ENCODE peak calls at places on chromosomes 11 and 22, in ten cellular contexts. One of them, this sample, is unnamed. For H3K79me2, the result is how much of the 10 kb centered on the place peaks cover.

GRCh38 chr11:63920870-63921417 is 4.0 kb upstream of the RCOR2 start:
- DNase-seq in K562: peak
- DNase-seq in astrocyte: no peak
- DNase-seq in GM23338: peak
- DNase-seq in neural progenitor cell: peak
- DNase-seq in keratinocyte: no peak
- DNase-seq in HCT116: no peak
- DNase-seq in GM12878: no peak
- DNase-seq in mammary epithelial cell: no peak
- DNase-seq in fibroblast of lung: no peak
- DNase-seq in this sample: peak

GRCh38 chr11:86728562-86728961 is 56.1 kb upstream of the ME3 start:
- DNase-seq in K562: no peak
- DNase-seq in astrocyte: no peak
- DNase-seq in GM23338: no peak
- DNase-seq in neural progenitor cell: no peak
- DNase-seq in keratinocyte: no peak
- DNase-seq in HCT116: no peak
- DNase-seq in GM12878: no peak
- DNase-seq in mammary epithelial cell: no peak
- DNase-seq in fibroblast of lung: no peak
- DNase-seq in this sample: no peak

GRCh38 chr22:19802881-19803735 is 42.5 kb downstream of the TBX1 start:
- DNase-seq in K562: no peak
- DNase-seq in astrocyte: no peak
- DNase-seq in GM23338: no peak
- DNase-seq in neural progenitor cell: no peak
- DNase-seq in keratinocyte: no peak
- DNase-seq in HCT116: no peak
- DNase-seq in GM12878: no peak
- DNase-seq in mammary epithelial cell: no peak
- DNase-seq in fibroblast of lung: no peak
- DNase-seq in this sample: no peak

GRCh38 chr11:85310479-85310878 is 316.7 kb downstream of the DLG2 start:
- DNase-seq in K562: no peak
- DNase-seq in astrocyte: no peak
- DNase-seq in GM23338: no peak
- DNase-seq in neural progenitor cell: no peak
- DNase-seq in keratinocyte: no peak
- DNase-seq in HCT116: no peak
- DNase-seq in GM12878: no peak
- DNase-seq in mammary epithelial cell: no peak
- DNase-seq in fibroblast of lung: no peak
- DNase-seq in this sample: no peak

GRCh38 chr22:46038516-46039430 is 61.8 kb upstream of the WNT7B start:
- DNase-seq in K562: no peak
- DNase-seq in astrocyte: no peak
- DNase-seq in GM23338: no peak
- DNase-seq in neural progenitor cell: no peak
- DNase-seq in keratinocyte: no peak
- DNase-seq in HCT116: no peak
- DNase-seq in GM12878: no peak
- DNase-seq in mammary epithelial cell: no peak
- DNase-seq in fibroblast of lung: no peak
- DNase-seq in this sample: no peak

GRCh38 chr11:76208829-76209670 is 2.7 kb upstream of the WNT11 start:
- DNase-seq in K562: no peak
- DNase-seq in astrocyte: no peak
- DNase-seq in GM23338: peak
- DNase-seq in neural progenitor cell: peak
- DNase-seq in keratinocyte: peak
- DNase-seq in HCT116: no peak
- DNase-seq in GM12878: no peak
- DNase-seq in mammary epithelial cell: peak
- DNase-seq in fibroblast of lung: peak
- DNase-seq in this sample: peak

GRCh38 chr11:4050137-4050536 is 44.5 kb upstream of the RRM1 start:
- DNase-seq in K562: no peak
- DNase-seq in astrocyte: no peak
- DNase-seq in GM23338: no peak
- DNase-seq in neural progenitor cell: no peak
- DNase-seq in keratinocyte: no peak
- DNase-seq in HCT116: no peak
- DNase-seq in GM12878: no peak
- DNase-seq in mammary epithelial cell: no peak
- DNase-seq in fibroblast of lung: no peak
- DNase-seq in this sample: no peak

GRCh38 chr11:65885808-65886536 is 2.3 kb downstream of the FIBP start:
- DNase-seq in K562: no peak
- DNase-seq in astrocyte: no peak
- DNase-seq in GM23338: no peak
- DNase-seq in neural progenitor cell: no peak
- DNase-seq in keratinocyte: no peak
- DNase-seq in HCT116: no peak
- DNase-seq in GM12878: no peak
- DNase-seq in mammary epithelial cell: no peak
- DNase-seq in fibroblast of lung: no peak
- DNase-seq in this sample: no peak

GRCh38 chr11:121482231-121483129 is 29.7 kb upstream of the SORL1-AS1 start:
- DNase-seq in K562: no peak
- DNase-seq in astrocyte: no peak
- DNase-seq in GM23338: no peak
- DNase-seq in neural progenitor cell: no peak
- DNase-seq in keratinocyte: no peak
- DNase-seq in HCT116: no peak
- DNase-seq in GM12878: peak
- DNase-seq in mammary epithelial cell: no peak
- DNase-seq in fibroblast of lung: no peak
- DNase-seq in this sample: peak

GRCh38 chr11:9823887-9824385 is 160.1 kb downstream of the SWAP70 start:
- DNase-seq in K562: no peak
- DNase-seq in astrocyte: no peak
- DNase-seq in GM23338: no peak
- DNase-seq in neural progenitor cell: no peak
- DNase-seq in keratinocyte: no peak
- DNase-seq in HCT116: no peak
- DNase-seq in GM12878: no peak
- DNase-seq in mammary epithelial cell: peak
- DNase-seq in fibroblast of lung: peak
- DNase-seq in this sample: no peak

GRCh38 chr22:46315976-46316375 is 19.3 kb downstream of the GTSE1 start:
- DNase-seq in K562: no peak
- DNase-seq in astrocyte: no peak
- DNase-seq in GM23338: no peak
- DNase-seq in neural progenitor cell: no peak
- DNase-seq in keratinocyte: no peak
- DNase-seq in HCT116: no peak
- DNase-seq in GM12878: no peak
- DNase-seq in mammary epithelial cell: no peak
- DNase-seq in fibroblast of lung: no peak
- DNase-seq in this sample: no peak

GRCh38 chr11:10543782-10544181 is 2.8 kb upstream of the RNF141 start:
- DNase-seq in K562: no peak
- DNase-seq in astrocyte: no peak
- DNase-seq in GM23338: no peak
- DNase-seq in neural progenitor cell: no peak
- DNase-seq in keratinocyte: no peak
- DNase-seq in HCT116: no peak
- DNase-seq in GM12878: no peak
- DNase-seq in mammary epithelial cell: no peak
- DNase-seq in fibroblast of lung: no peak
- DNase-seq in this sample: no peak

GRCh38 chr22:43267332-43267731 is 75.8 kb downstream of the SCUBE1 start:
- DNase-seq in K562: no peak
- DNase-seq in astrocyte: no peak
- DNase-seq in GM23338: no peak
- DNase-seq in neural progenitor cell: no peak
- DNase-seq in keratinocyte: no peak
- DNase-seq in HCT116: no peak
- DNase-seq in GM12878: no peak
- DNase-seq in mammary epithelial cell: no peak
- DNase-seq in fibroblast of lung: no peak
- DNase-seq in this sample: no peak

DNA sequence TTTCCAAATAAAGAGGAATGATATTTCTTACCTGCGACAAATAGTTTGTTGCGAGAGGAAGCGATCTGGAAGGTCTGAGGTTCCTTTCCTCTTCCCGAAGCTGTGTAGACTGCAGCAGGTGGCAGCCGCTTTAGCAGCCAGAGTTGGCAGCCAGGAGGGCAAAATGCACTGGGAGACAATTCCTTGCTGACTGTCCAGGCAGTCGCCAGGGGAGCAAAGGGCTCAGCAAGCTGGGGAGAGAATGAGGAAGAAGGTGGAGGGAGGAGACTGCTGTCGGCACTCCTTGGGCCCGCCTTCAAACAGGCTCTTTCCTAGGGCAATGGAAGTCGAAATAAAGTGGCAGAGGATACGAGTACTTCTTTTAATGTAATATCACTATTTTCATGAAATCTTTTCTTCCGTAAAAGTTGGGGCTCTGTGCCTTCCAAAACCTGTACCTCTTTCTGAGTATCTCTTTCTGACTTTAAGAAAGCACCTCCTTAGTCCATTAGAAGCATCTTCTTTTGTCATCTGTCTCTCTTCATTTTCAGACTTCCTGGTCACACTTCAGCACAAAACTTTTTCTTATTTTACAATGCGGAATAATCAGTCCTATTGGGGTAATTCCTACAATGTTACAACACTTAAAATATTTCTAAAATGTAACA is at the start of gene IL18:
- DNase-seq in K562: peak
- DNase-seq in astrocyte: no peak
- DNase-seq in GM23338: peak
- DNase-seq in neural progenitor cell: peak
- DNase-seq in keratinocyte: no peak
- DNase-seq in HCT116: peak
- DNase-seq in GM12878: no peak
- DNase-seq in mammary epithelial cell: no peak
- DNase-seq in fibroblast of lung: peak
- DNase-seq in this sample: no peak
- H3K4me2 ChIP-seq in K562: peak
- H3K4me2 ChIP-seq in astrocyte: peak
- H3K4me2 ChIP-seq in GM23338: peak
- H3K4me2 ChIP-seq in neural progenitor cell: no peak
- H3K4me2 ChIP-seq in keratinocyte: peak
- H3K4me2 ChIP-seq in HCT116: peak
- H3K4me2 ChIP-seq in GM12878: no peak
- H3K4me2 ChIP-seq in mammary epithelial cell: peak
- H3K4me2 ChIP-seq in fibroblast of lung: no peak
- H3K4me2 ChIP-seq in this sample: no peak

GRCh38 chr22:40466976-40467375 is 96.6 kb downstream of the SGSM3 start:
- DNase-seq in K562: no peak
- DNase-seq in astrocyte: no peak
- DNase-seq in GM23338: no peak
- DNase-seq in neural progenitor cell: no peak
- DNase-seq in keratinocyte: no peak
- DNase-seq in HCT116: no peak
- DNase-seq in GM12878: no peak
- DNase-seq in mammary epithelial cell: no peak
- DNase-seq in fibroblast of lung: no peak
- DNase-seq in this sample: no peak
- H3K79me2 ChIP-seq in K562: under half
- H3K79me2 ChIP-seq in astrocyte: half or more
- H3K79me2 ChIP-seq in GM23338: under half
- H3K79me2 ChIP-seq in neural progenitor cell: under half
- H3K79me2 ChIP-seq in keratinocyte: under half
- H3K79me2 ChIP-seq in HCT116: under half
- H3K79me2 ChIP-seq in GM12878: under half
- H3K79me2 ChIP-seq in mammary epithelial cell: under half
- H3K79me2 ChIP-seq in fibroblast of lung: under half
- H3K79me2 ChIP-seq in this sample: under half

GRCh38 chr11:829116-829945 is 1.6 kb downstream of the CRACR2B start:
- DNase-seq in K562: no peak
- DNase-seq in astrocyte: no peak
- DNase-seq in GM23338: peak
- DNase-seq in neural progenitor cell: peak
- DNase-seq in keratinocyte: no peak
- DNase-seq in HCT116: no peak
- DNase-seq in GM12878: no peak
- DNase-seq in mammary epithelial cell: no peak
- DNase-seq in fibroblast of lung: no peak
- DNase-seq in this sample: no peak
- TF ChIP-seq EZH2 in K562: no peak
- TF ChIP-seq EZH2 in astrocyte: no peak
- TF ChIP-seq EZH2 in GM23338: no peak
- TF ChIP-seq EZH2 in neural progenitor cell: peak
- TF ChIP-seq EZH2 in keratinocyte: peak
- TF ChIP-seq EZH2 in HCT116: no peak
- TF ChIP-seq EZH2 in GM12878: no peak
- TF ChIP-seq EZH2 in mammary epithelial cell: no peak
- TF ChIP-seq EZH2 in fibroblast of lung: peak
- TF ChIP-seq EZH2 in this sample: no peak

GRCh38 chr11:110196884-110197420 is 99.5 kb downstream of the RDX start:
- DNase-seq in K562: no peak
- DNase-seq in astrocyte: no peak
- DNase-seq in GM23338: no peak
- DNase-seq in neural progenitor cell: no peak
- DNase-seq in keratinocyte: no peak
- DNase-seq in HCT116: no peak
- DNase-seq in GM12878: no peak
- DNase-seq in mammary epithelial cell: no peak
- DNase-seq in fibroblast of lung: no peak
- DNase-seq in this sample: no peak

GRCh38 chr11:110199184-110199981 is 97.0 kb downstream of the RDX start:
- DNase-seq in K562: no peak
- DNase-seq in astrocyte: no peak
- DNase-seq in GM23338: no peak
- DNase-seq in neural progenitor cell: peak
- DNase-seq in keratinocyte: no peak
- DNase-seq in HCT116: no peak
- DNase-seq in GM12878: no peak
- DNase-seq in mammary epithelial cell: peak
- DNase-seq in fibroblast of lung: no peak
- DNase-seq in this sample: no peak

GRCh38 chr11:110198031-110198729 is 98.2 kb downstream of the RDX start:
- DNase-seq in K562: no peak
- DNase-seq in astrocyte: no peak
- DNase-seq in GM23338: no peak
- DNase-seq in neural progenitor cell: no peak
- DNase-seq in keratinocyte: no peak
- DNase-seq in HCT116: no peak
- DNase-seq in GM12878: no peak
- DNase-seq in mammary epithelial cell: peak
- DNase-seq in fibroblast of lung: peak
- DNase-seq in this sample: no peak

GRCh38 chr11:110200836-110201235 is 95.6 kb downstream of the RDX start:
- DNase-seq in K562: no peak
- DNase-seq in astrocyte: no peak
- DNase-seq in GM23338: no peak
- DNase-seq in neural progenitor cell: no peak
- DNase-seq in keratinocyte: no peak
- DNase-seq in HCT116: no peak
- DNase-seq in GM12878: no peak
- DNase-seq in mammary epithelial cell: no peak
- DNase-seq in fibroblast of lung: no peak
- DNase-seq in this sample: no peak

DNA sequence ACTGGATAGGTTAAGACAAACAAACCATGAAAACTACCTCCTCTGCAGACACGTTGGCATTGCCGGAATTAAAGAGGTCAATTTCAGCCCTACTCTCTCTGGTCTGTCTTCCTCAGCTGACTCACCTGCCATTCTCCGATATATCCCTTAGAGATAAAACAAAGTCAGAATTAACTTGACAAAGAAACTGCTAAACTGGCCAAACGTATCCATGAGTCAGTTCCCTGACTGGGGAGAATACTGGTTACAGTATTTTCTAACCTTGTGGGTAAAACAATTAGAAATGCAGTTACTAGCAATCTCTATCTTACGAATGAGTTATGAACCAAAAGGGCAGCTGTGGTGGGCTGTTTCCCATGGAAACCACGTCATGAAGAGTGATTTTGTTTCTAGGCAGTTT is 96.2 kb downstream of the RDX start:
- DNase-seq in K562: no peak
- DNase-seq in astrocyte: peak
- DNase-seq in GM23338: peak
- DNase-seq in neural progenitor cell: no peak
- DNase-seq in keratinocyte: no peak
- DNase-seq in HCT116: no peak
- DNase-seq in GM12878: no peak
- DNase-seq in mammary epithelial cell: peak
- DNase-seq in fibroblast of lung: peak
- DNase-seq in this sample: no peak
- H3K4me2 ChIP-seq in K562: no peak
- H3K4me2 ChIP-seq in astrocyte: peak
- H3K4me2 ChIP-seq in GM23338: no peak
- H3K4me2 ChIP-seq in neural progenitor cell: no peak
- H3K4me2 ChIP-seq in keratinocyte: no peak
- H3K4me2 ChIP-seq in HCT116: no peak
- H3K4me2 ChIP-seq in GM12878: no peak
- H3K4me2 ChIP-seq in mammary epithelial cell: no peak
- H3K4me2 ChIP-seq in fibroblast of lung: no peak
- H3K4me2 ChIP-seq in this sample: no peak

This sample was measured in MM.1S.